ENCODE peak calls at places on chromosomes 5 and 9, in seven cellular contexts. P is ovary, M is colonic mucosa, H is A673, W is aorta, T is PC-9, I is gastrocnemius medialis. F is an unnamed sample. For H3K4me1 and H3K27me3, the result is how much of the 10 kb centered on the place peaks cover.

GRCh38 chr9:83234541-83234940 is 171.6 kb upstream of the RASEF start:
- DNase-seq in P (no peak), M (no peak), H (no peak), W (no peak), T (no peak), I (no peak), F (no peak)

GRCh38 chr9:16213781-16214515 is 656.5 kb downstream of the BNC2 start:
- DNase-seq in P (peak), M (peak), H (no peak), W (peak), T (peak), I (peak), F (no peak)

GRCh38 chr9:129254566-129255287 is 76.7 kb upstream of the IER5L start:
- DNase-seq in P (no peak), M (no peak), H (no peak), W (no peak), T (no peak), I (no peak), F (no peak)

GRCh38 chr5:38182991-38183390 is 75.4 kb upstream of the EGFLAM start:
- DNase-seq in P (no peak), M (no peak), H (no peak), W (no peak), T (no peak), I (no peak), F (no peak)

GRCh38 chr9:133935328-133936040 is 56.6 kb downstream of the VAV2 start:
- DNase-seq in P (peak), M (peak), H (no peak), W (peak), T (no peak), I (no peak), F (peak)

GRCh38 chr9:130445268-130445983 is 665 bp downstream of the ASS1 start:
- DNase-seq in P (peak), M (peak), H (no peak), W (peak), T (peak), I (no peak), F (peak)

GRCh38 chr9:31582561-31582960 is 801.9 kb upstream of the ACO1 start:
- DNase-seq in P (no peak), M (no peak), H (no peak), W (no peak), T (no peak), I (no peak), F (no peak)

GRCh38 chr9:127204771-127205470 is 59.7 kb upstream of the GARNL3 start:
- DNase-seq in P (no peak), M (no peak), H (peak), W (peak), T (peak), I (peak), F (peak)

GRCh38 chr9:128125575-128126354 is 1.8 kb downstream of the PTGES2 start:
- DNase-seq in P (peak), M (no peak), H (no peak), W (peak), T (no peak), I (no peak), F (peak)

GRCh38 chr5:155193018-155193417 is 179.5 kb downstream of the KIF4B start:
- DNase-seq in P (no peak), M (no peak), H (no peak), W (no peak), T (no peak), I (no peak), F (no peak)

GRCh38 chr5:380701-381309 is 59.3 kb downstream of the AHRR start:
- DNase-seq in P (no peak), M (peak), H (no peak), W (peak), T (no peak), I (no peak), F (no peak)

GRCh38 chr9:87673446-87674109 is 52.3 kb upstream of the CTSL start:
- DNase-seq in P (no peak), M (no peak), H (no peak), W (no peak), T (no peak), I (no peak), F (no peak)

GRCh38 chr5:138275379-138275782 is 960 bp upstream of the GFRA3 start:
- DNase-seq in P (no peak), M (no peak), H (peak), W (no peak), T (no peak), I (no peak), F (no peak)

GRCh38 chr9:111854799-111855198 is 41.8 kb upstream of the UGCG start:
- DNase-seq in P (no peak), M (no peak), H (no peak), W (no peak), T (no peak), I (no peak), F (no peak)

GRCh38 chr9:136740971-136741884 is 1.5 kb downstream of the LCN10 start:
- DNase-seq in P (no peak), M (no peak), H (no peak), W (no peak), T (no peak), I (no peak), F (no peak)

GRCh38 chr5:7753596-7753995 is 97.3 kb downstream of the CFAP90 start:
- DNase-seq in P (no peak), M (no peak), H (no peak), W (no peak), T (no peak), I (no peak), F (no peak)

GRCh38 chr9:17005085-17005484 is 129.8 kb upstream of the CNTLN start:
- DNase-seq in P (peak), M (peak), H (peak), W (peak), T (peak), I (no peak), F (peak)

GRCh38 chr9:129838707-129839259 is 3.5 kb downstream of the USP20 start:
- DNase-seq in P (no peak), M (no peak), H (no peak), W (no peak), T (peak), I (no peak), F (no peak)

GRCh38 chr5:73733219-73733618 is 107.2 kb downstream of the ARHGEF28 start:
- DNase-seq in P (peak), M (no peak), H (no peak), W (no peak), T (no peak), I (no peak), F (no peak)

GRCh38 chr5:10565785-10566506 is 2.1 kb downstream of the ANKRD33B start:
- DNase-seq in P (no peak), M (no peak), H (no peak), W (no peak), T (peak), I (no peak), F (no peak)

GRCh38 chr9:130834371-130835311 is at the start of gene ABL1:
- DNase-seq in P (peak), M (peak), H (peak), W (peak), T (peak), I (peak), F (peak)

GRCh38 chr5:5132185-5132584 is 7.9 kb upstream of the ADAMTS16 start:
- DNase-seq in P (no peak), M (no peak), H (no peak), W (no peak), T (no peak), I (no peak), F (no peak)

GRCh38 chr9:108551030-108551964 is 304.5 kb downstream of the ACTL7B start:
- DNase-seq in P (no peak), M (no peak), H (peak), W (no peak), T (peak), I (peak), F (peak)

GRCh38 chr5:26388946-26389345 is 649.4 kb downstream of the CDH9 start:
- DNase-seq in P (no peak), M (no peak), H (peak), W (no peak), T (no peak), I (no peak), F (no peak)

GRCh38 chr5:98455660-98456059 is 317.8 kb upstream of the RGMB start:
- DNase-seq in P (no peak), M (no peak), H (peak), W (no peak), T (no peak), I (no peak), F (no peak)

GRCh38 chr5:98121036-98121936 is 652.2 kb upstream of the RGMB start:
- DNase-seq in P (no peak), M (no peak), H (no peak), W (no peak), T (no peak), I (no peak), F (no peak)

GRCh38 chr5:54671111-54671531 is 153.6 kb downstream of the SNX18 start:
- DNase-seq in P (no peak), M (no peak), H (no peak), W (no peak), T (no peak), I (no peak), F (no peak)

GRCh38 chr5:926416-927171 is 33.9 kb downstream of the TRIP13 start:
- DNase-seq in P (no peak), M (no peak), H (peak), W (no peak), T (no peak), I (no peak), F (peak)

GRCh38 chr9:130692365-130692764 is 1.2 kb upstream of the EXOSC2 start:
- DNase-seq in P (peak), M (no peak), H (no peak), W (no peak), T (no peak), I (no peak), F (peak)

GRCh38 chr5:127925916-127926315 is 157.7 kb upstream of the SLC12A2 start:
- DNase-seq in P (no peak), M (peak), H (peak), W (no peak), T (no peak), I (no peak), F (no peak)

GRCh38 chr5:96662725-96663513 is 743 bp downstream of the CAST start:
- DNase-seq in P (peak), M (peak), H (peak), W (peak), T (peak), I (peak), F (peak)

GRCh38 chr5:109907751-109908150 is 218.0 kb downstream of the MAN2A1 start:
- DNase-seq in P (no peak), M (no peak), H (peak), W (no peak), T (no peak), I (no peak), F (no peak)

GRCh38 chr9:91746357-91746756 is 203.7 kb downstream of the ROR2 start:
- DNase-seq in P (peak), M (no peak), H (no peak), W (no peak), T (no peak), I (no peak), F (no peak)

GRCh38 chr5:133821311-133821741 is 147.1 kb downstream of the C5orf15 start:
- DNase-seq in P (no peak), M (no peak), H (no peak), W (no peak), T (no peak), I (no peak), F (no peak)

GRCh38 chr9:96646081-96646991 is 8.8 kb downstream of the PRXL2C start:
- DNase-seq in P (no peak), M (no peak), H (peak), W (peak), T (no peak), I (peak), F (peak)

GRCh38 chr9:96649620-96650323 is 5.3 kb downstream of the PRXL2C start:
- DNase-seq in P (no peak), M (no peak), H (no peak), W (no peak), T (no peak), I (peak), F (no peak)

GRCh38 chr9:96655198-96655851 is at the start of gene PRXL2C:
- DNase-seq in P (peak), M (peak), H (peak), W (peak), T (no peak), I (peak), F (peak)

GRCh38 chr9:96654450-96655197 is 493 bp downstream of the PRXL2C start:
- DNase-seq in P (peak), M (peak), H (peak), W (peak), T (peak), I (peak), F (peak)

GRCh38 chr9:96651626-96652025 is 3.5 kb downstream of the PRXL2C start:
- DNase-seq in P (no peak), M (no peak), H (peak), W (no peak), T (no peak), I (no peak), F (no peak)
- H3K4me1 ChIP-seq in P (under half), M (under half), H (under half), W (under half), T (under half), I (half or more), F (half or more)

DNA sequence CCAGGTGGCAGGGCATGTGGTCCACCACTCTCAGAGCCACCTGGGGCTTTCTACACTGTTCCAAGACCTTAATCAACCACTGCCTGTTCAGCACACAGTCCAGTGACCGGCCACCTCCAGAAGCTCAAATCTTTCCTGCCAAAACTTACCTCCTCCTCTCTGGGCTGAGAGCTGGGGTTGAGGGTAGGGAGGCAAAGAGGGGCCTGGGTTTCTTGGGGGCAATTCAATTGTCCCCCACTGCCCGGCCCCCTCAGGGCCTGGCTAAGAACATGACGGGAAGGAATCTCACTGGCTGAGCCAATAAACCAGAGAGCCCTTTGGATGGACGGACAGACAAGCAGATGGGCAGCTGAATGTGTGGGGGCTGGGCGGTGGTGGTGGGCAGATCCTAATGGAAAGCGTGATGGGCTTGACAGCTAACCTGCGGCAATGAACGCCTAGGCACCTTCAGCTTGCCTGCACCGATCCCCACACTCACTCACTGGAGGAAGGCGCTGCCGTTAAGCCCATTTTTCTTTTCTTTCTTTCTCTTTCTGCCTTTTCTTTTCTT is 5.4 kb downstream of the NR5A1 start:
- DNase-seq in P (peak), M (no peak), H (no peak), W (no peak), T (no peak), I (no peak), F (no peak)
- H3K27me3 ChIP-seq in P (under half), M (under half), H (half or more), W (under half), T (under half), I (under half), F (under half)

GRCh38 chr5:107284822-107285510 is 385.8 kb downstream of the EFNA5 start:
- DNase-seq in P (no peak), M (no peak), H (no peak), W (no peak), T (peak), I (no peak), F (no peak)
- H3K4me1 ChIP-seq in P (under half), M (under half), H (under half), W (under half), T (under half), I (under half), F (under half)

DNA sequence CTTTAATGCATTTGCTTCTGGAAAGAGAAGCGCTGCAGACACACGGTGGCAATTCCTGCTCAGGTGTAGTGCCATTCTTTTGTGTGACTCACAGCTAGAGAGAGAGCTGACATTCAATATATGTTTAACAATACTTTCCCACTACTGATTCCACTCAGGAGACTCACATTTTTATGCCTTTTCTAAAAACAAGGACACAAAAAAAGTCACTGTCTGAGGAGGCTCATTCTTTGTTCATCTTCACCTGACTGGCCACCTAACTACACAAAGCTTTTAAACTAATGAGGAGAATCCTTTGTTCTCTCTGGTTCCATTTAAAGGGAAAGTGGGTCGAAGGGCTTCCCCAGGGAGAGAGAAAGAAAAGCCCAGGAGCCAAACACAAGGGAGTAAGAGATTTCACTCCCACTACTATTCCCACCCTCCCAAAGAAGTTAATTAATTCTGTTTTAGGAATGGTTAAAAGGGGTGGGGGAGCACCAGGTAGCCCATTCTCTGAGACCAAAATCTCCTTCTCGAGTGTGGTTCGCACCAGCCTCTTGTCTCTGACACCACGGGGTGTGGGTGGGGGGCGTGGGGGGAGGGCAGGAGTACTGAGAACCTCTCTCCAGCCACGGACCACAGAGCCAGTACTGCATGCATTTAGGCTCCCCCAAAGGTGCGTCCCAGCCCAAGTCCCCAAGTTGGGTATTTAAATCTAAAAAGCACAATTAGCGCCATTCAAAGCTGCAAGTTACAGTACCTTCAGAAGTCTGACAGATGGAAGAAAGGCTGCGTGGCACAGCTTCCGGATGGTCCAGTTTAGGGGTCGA is 778 bp downstream of the TRPM3 start:
- DNase-seq in P (no peak), M (no peak), H (no peak), W (no peak), T (no peak), I (no peak), F (no peak)
- H3K27me3 ChIP-seq in P (under half), M (under half), H (under half), W (under half), T (under half), I (under half), F (under half)

DNA sequence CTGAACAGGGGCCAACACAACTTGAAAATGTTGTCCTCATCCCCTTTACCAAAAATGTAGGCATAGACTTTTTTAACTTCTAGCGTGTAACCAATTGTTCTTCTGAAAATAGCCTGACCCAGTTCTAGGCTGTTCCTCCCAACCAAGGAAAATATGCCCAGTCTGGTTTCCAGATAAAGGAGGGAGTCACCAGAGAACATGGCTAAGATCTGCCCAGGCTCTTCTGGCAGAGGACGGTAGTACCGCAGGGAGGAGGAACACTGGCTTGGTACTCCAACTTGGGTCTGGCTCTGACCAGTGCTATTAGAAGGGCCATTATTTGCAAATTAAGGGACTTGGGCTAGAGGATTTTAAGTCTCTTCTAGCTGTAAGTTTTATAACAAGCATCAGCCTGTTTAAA is 63.1 kb downstream of the GRAMD2B start:
- DNase-seq in P (no peak), M (no peak), H (no peak), W (peak), T (no peak), I (no peak), F (no peak)
- H3K4me1 ChIP-seq in P (under half), M (under half), H (under half), W (under half), T (under half), I (under half), F (under half)

GRCh38 chr9:122218070-122218884 is 10.5 kb downstream of the LHX6 start:
- DNase-seq in P (no peak), M (no peak), H (no peak), W (no peak), T (no peak), I (no peak), F (no peak)
- H3K27me3 ChIP-seq in P (under half), M (half or more), H (half or more), W (under half), T (under half), I (half or more), F (under half)

DNA sequence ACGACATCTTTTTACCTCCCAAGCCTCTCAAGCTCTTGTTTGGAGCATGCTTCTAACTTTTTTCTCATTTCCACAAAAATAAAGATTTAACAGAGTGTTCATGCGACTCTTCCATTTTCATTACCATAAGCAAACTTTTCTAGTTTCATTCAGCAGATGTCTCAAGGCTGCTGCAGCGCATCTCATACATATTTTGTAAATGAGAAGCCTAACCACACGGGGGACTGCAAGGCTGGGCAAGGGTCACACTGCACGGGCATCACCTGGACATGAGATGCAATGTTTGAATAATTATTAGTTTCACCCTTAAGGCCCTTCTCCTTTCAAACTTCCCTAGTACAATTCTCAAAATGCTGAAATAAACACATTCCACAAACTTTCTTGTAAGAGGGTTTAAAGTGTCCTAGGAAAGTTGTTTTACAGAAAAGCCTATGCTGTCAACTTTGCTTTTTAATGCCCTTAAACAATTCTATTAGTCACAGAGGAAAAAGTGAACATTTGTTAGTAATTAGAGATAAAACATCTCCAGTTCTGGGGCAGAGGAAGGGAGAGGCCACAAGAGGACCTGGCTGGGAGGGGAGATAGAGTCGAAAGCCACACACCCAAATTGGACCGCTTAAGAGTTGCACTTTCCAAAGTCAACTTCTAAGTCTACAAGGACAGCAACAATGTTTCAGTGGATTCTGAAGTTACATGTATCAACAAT is 1.3 kb downstream of the DENND1A start:
- DNase-seq in P (no peak), M (peak), H (peak), W (no peak), T (no peak), I (no peak), F (no peak)
- H3K4me1 ChIP-seq in P (under half), M (under half), H (under half), W (under half), T (half or more), I (under half), F (under half)

F was measured in psoas muscle.